ENCODE peak calls at places on chromosomes 3 and 15, in eight cellular contexts. G is PC-3, D is brain microvascular endothelial cell, B is cardiac fibroblast, N is fibroblast of lung, O is left lung, C is nephron progenitor cell, Z is NAMALWA. U is an unnamed sample.

GRCh38 chr3:196141866-196142673 is 60.2 kb upstream of the TFRC start:
- DNase-seq in G (peak), D (no peak), B (no peak), N (no peak), O (peak), C (no peak), Z (no peak), U (no peak)

GRCh38 chr15:37101634-37102314 is 1.4 kb upstream of the MEIS2 start:
- DNase-seq in G (peak), D (no peak), B (peak), N (peak), O (peak), C (peak), Z (peak), U (peak)

GRCh38 chr3:141914311-141914710 is 37.9 kb downstream of the ATP1B3 start:
- DNase-seq in G (no peak), D (no peak), B (no peak), N (no peak), O (no peak), C (no peak), Z (no peak), U (no peak)

GRCh38 chr3:44318929-44319328 is 19.6 kb upstream of the TCAIM start:
- DNase-seq in G (peak), D (no peak), B (no peak), N (no peak), O (no peak), C (no peak), Z (no peak), U (no peak)

GRCh38 chr3:157794771-157795170 is 291.6 kb upstream of the VEPH1 start:
- DNase-seq in G (peak), D (no peak), B (peak), N (peak), O (no peak), C (no peak), Z (no peak), U (peak)

GRCh38 chr3:160162440-160162839 is 62.8 kb upstream of the C3orf80 start:
- DNase-seq in G (no peak), D (no peak), B (no peak), N (no peak), O (no peak), C (peak), Z (no peak), U (no peak)

GRCh38 chr3:38121451-38121831 is 15.5 kb downstream of the ACAA1 start:
- DNase-seq in G (no peak), D (no peak), B (no peak), N (no peak), O (no peak), C (no peak), Z (no peak), U (no peak)

GRCh38 chr15:66670698-66671580 is 31.1 kb upstream of the SMAD6 start:
- DNase-seq in G (peak), D (no peak), B (no peak), N (no peak), O (peak), C (peak), Z (no peak), U (no peak)

GRCh38 chr3:41997702-41998551 is 36.0 kb upstream of the ULK4 start:
- DNase-seq in G (no peak), D (no peak), B (peak), N (peak), O (no peak), C (peak), Z (no peak), U (no peak)

GRCh38 chr3:117692416-117692995 is 982.9 kb downstream of the TUSC7 start:
- DNase-seq in G (peak), D (peak), B (peak), N (peak), O (no peak), C (no peak), Z (no peak), U (peak)

GRCh38 chr3:186461141-186461540 is 83.0 kb downstream of the CRYGS start:
- DNase-seq in G (peak), D (peak), B (peak), N (peak), O (no peak), C (no peak), Z (no peak), U (peak)

GRCh38 chr3:14440531-14441239 is 38.3 kb downstream of the SLC6A6 start:
- DNase-seq in G (peak), D (no peak), B (no peak), N (no peak), O (peak), C (peak), Z (no peak), U (no peak)

GRCh38 chr3:68972358-68972979 is 40.1 kb upstream of the TAFA4 start:
- DNase-seq in G (peak), D (peak), B (peak), N (peak), O (no peak), C (peak), Z (peak), U (peak)

GRCh38 chr3:40304352-40304751 is 5.2 kb upstream of the EIF1B start:
- DNase-seq in G (no peak), D (no peak), B (no peak), N (no peak), O (no peak), C (no peak), Z (no peak), U (no peak)

GRCh38 chr3:52281980-52282801 is 3.7 kb upstream of the WDR82 start:
- DNase-seq in G (no peak), D (peak), B (peak), N (no peak), O (peak), C (no peak), Z (no peak), U (no peak)

GRCh38 chr3:42216820-42217416 is 49.1 kb downstream of the CCK start:
- DNase-seq in G (no peak), D (peak), B (peak), N (no peak), O (no peak), C (no peak), Z (no peak), U (no peak)

GRCh38 chr3:18716101-18716500 is 291.0 kb upstream of the SATB1 start:
- DNase-seq in G (no peak), D (no peak), B (no peak), N (no peak), O (no peak), C (no peak), Z (no peak), U (no peak)

GRCh38 chr3:129228891-129229585 is 20.4 kb upstream of the COPG1 start:
- DNase-seq in G (peak), D (peak), B (peak), N (peak), O (no peak), C (no peak), Z (no peak), U (no peak)

GRCh38 chr15:99122831-99123705 is 18.2 kb downstream of the SYNM start:
- DNase-seq in G (peak), D (no peak), B (no peak), N (no peak), O (no peak), C (no peak), Z (no peak), U (no peak)

GRCh38 chr3:108131105-108131794 is 40.4 kb upstream of the CD47 start:
- DNase-seq in G (peak), D (peak), B (peak), N (peak), O (no peak), C (no peak), Z (no peak), U (peak)

GRCh38 chr15:58430224-58430787 is 1.5 kb upstream of the LIPC start:
- DNase-seq in G (no peak), D (no peak), B (no peak), N (no peak), O (no peak), C (no peak), Z (no peak), U (no peak)

GRCh38 chr15:92921215-92922131 is 21.3 kb downstream of the CHD2 start:
- DNase-seq in G (peak), D (no peak), B (peak), N (peak), O (no peak), C (no peak), Z (no peak), U (no peak)

GRCh38 chr15:45200001-45200798 is 12.4 kb upstream of the SHF start:
- DNase-seq in G (peak), D (peak), B (peak), N (peak), O (peak), C (peak), Z (peak), U (peak)

GRCh38 chr3:160667452-160667851 is 9.5 kb upstream of the ARL14 start:
- DNase-seq in G (peak), D (peak), B (peak), N (peak), O (no peak), C (no peak), Z (no peak), U (no peak)

GRCh38 chr3:117547956-117548550 is 838.5 kb downstream of the TUSC7 start:
- DNase-seq in G (peak), D (peak), B (peak), N (peak), O (no peak), C (no peak), Z (no peak), U (peak)

GRCh38 chr15:84582583-84583157 is 18.1 kb upstream of the ZSCAN2 start:
- DNase-seq in G (peak), D (no peak), B (peak), N (no peak), O (no peak), C (no peak), Z (no peak), U (no peak)

GRCh38 chr3:69161587-69162196 is 39.3 kb upstream of the LMOD3 start:
- DNase-seq in G (peak), D (peak), B (peak), N (peak), O (no peak), C (peak), Z (peak), U (no peak)

GRCh38 chr3:182790612-182791011 is 2.7 kb upstream of the ATP11B start:
- DNase-seq in G (no peak), D (no peak), B (no peak), N (no peak), O (no peak), C (no peak), Z (no peak), U (no peak)

GRCh38 chr3:65577875-65578274 is 460.8 kb downstream of the MAGI1 start:
- DNase-seq in G (no peak), D (no peak), B (no peak), N (peak), O (peak), C (no peak), Z (no peak), U (no peak)

GRCh38 chr3:175238848-175239247 is 379.7 kb downstream of the NAALADL2 start:
- DNase-seq in G (no peak), D (no peak), B (no peak), N (no peak), O (no peak), C (no peak), Z (no peak), U (no peak)

GRCh38 chr3:149879872-149880271 is 66.9 kb downstream of the RNF13 start:
- DNase-seq in G (peak), D (peak), B (peak), N (peak), O (no peak), C (peak), Z (peak), U (peak)

U was measured in skeletal muscle cell.